ENCODE peak calls at places on chromosomes 13 and 19, in seven cellular contexts. D is renal cortical epithelial cell; F is nephron progenitor cell; X is Karpas-422; I is coronary artery; C is CD4-positive, alpha-beta T cell; Y is RWPE2. Z is an unnamed sample.

GRCh38 chr19:33668968-33669367 is 47.2 kb downstream of the CHST8 start:
- DNase-seq in C (no peak), I (peak), F (no peak), Y (no peak), D (no peak), X (no peak), Z (no peak)

GRCh38 chr19:7304200-7304599 is 10.0 kb upstream of the INSR start:
- DNase-seq in I (no peak), D (no peak), X (no peak), Y (no peak), F (no peak), C (no peak), Z (no peak)

GRCh38 chr13:109394311-109394988 is 391.9 kb downstream of the IRS2 start:
- DNase-seq in D (no peak), X (no peak), I (no peak), Y (no peak), C (no peak), F (no peak), Z (no peak)

GRCh38 chr13:113862766-113863510 is 938 bp downstream of the GAS6 start:
- DNase-seq in C (no peak), X (no peak), I (peak), Y (peak), F (peak), D (peak), Z (no peak)

GRCh38 chr13:51230473-51231105 is 8.4 kb downstream of the FAM124A start:
- DNase-seq in C (no peak), D (peak), Y (no peak), F (no peak), I (no peak), X (no peak), Z (peak)

GRCh38 chr19:12930002-12930645 is 3.4 kb downstream of the FARSA start:
- DNase-seq in I (no peak), F (no peak), D (no peak), Y (no peak), X (no peak), C (no peak), Z (no peak)

GRCh38 chr19:17202249-17202648 is 12.9 kb upstream of the USE1 start:
- DNase-seq in F (no peak), Y (no peak), C (no peak), D (no peak), I (no peak), X (peak), Z (no peak)

GRCh38 chr19:19860756-19861390 is 4.8 kb upstream of the ZNF253 start:
- DNase-seq in D (no peak), Y (no peak), X (no peak), C (peak), F (no peak), I (no peak), Z (no peak)

GRCh38 chr13:85525411-85525810 is 273.8 kb downstream of the SLITRK6 start:
- DNase-seq in X (no peak), F (no peak), D (no peak), C (no peak), Y (no peak), I (no peak), Z (no peak)

GRCh38 chr19:15124572-15125231 is 17.5 kb downstream of the SYDE1 start:
- DNase-seq in F (peak), D (no peak), X (peak), C (no peak), I (no peak), Y (no peak), Z (no peak)

GRCh38 chr19:33639034-33639681 is 17.4 kb downstream of the CHST8 start:
- DNase-seq in D (no peak), X (no peak), Y (no peak), C (no peak), I (peak), F (no peak), Z (no peak)

GRCh38 chr19:3821857-3822364 is 35.7 kb upstream of the MATK start:
- DNase-seq in D (no peak), Y (no peak), X (peak), F (peak), C (peak), I (no peak), Z (peak)

GRCh38 chr13:66887088-66887487 is 343.0 kb downstream of the PCDH9 start:
- DNase-seq in C (no peak), X (peak), F (no peak), I (no peak), D (peak), Y (no peak), Z (no peak)

GRCh38 chr19:8552810-8553209 is 24.4 kb downstream of the MYO1F start:
- DNase-seq in D (no peak), F (no peak), C (no peak), I (no peak), X (peak), Y (no peak), Z (peak)

GRCh38 chr19:57406516-57407123 is 4.3 kb upstream of the ZNF17 start:
- DNase-seq in I (no peak), Y (no peak), D (peak), X (peak), C (peak), F (peak), Z (peak)

GRCh38 chr13:30881931-30882899 is 23.9 kb upstream of the MEDAG start:
- DNase-seq in X (no peak), D (no peak), Y (no peak), F (no peak), I (peak), C (no peak), Z (no peak)

GRCh38 chr13:33968520-33969507 is 150.9 kb downstream of the RFC3 start:
- DNase-seq in Y (no peak), I (no peak), C (no peak), F (no peak), X (no peak), D (no peak), Z (no peak)